ENCODE peak calls at places on chromosomes 11 and 22, in five cellular contexts. V is K562, S is HepG2, C is stomach, K is upper lobe of left lung. L is an unnamed sample.

GRCh38 chr11:113189909-113190667 is 124.3 kb upstream of the TTC12 start:
- DNase-seq in V (peak), S (no peak), C (no peak), K (no peak), L (no peak)

GRCh38 chr22:19431641-19432091 is at the start of gene HIRA:
- DNase-seq in V (peak), S (peak), C (peak), K (peak), L (peak)

GRCh38 chr11:81331611-81332205 is 1402.0 kb downstream of the FAM181B start:
- DNase-seq in V (no peak), S (no peak), C (no peak), K (no peak), L (no peak)

GRCh38 chr11:19344661-19345518 is 104.1 kb upstream of the E2F8 start:
- DNase-seq in V (no peak), S (no peak), C (peak), K (peak), L (no peak)

GRCh38 chr11:118914178-118914918 is 11.4 kb downstream of the BCL9L start:
- DNase-seq in V (no peak), S (peak), C (no peak), K (peak), L (no peak)

GRCh38 chr11:845872-846271 is 3.2 kb downstream of the TSPAN4 start:
- DNase-seq in V (no peak), S (no peak), C (no peak), K (no peak), L (no peak)

GRCh38 chr11:65258988-65259387 is 2.8 kb upstream of the POLA2 start:
- DNase-seq in V (no peak), S (no peak), C (no peak), K (no peak), L (no peak)

GRCh38 chr11:15229069-15229468 is 114.3 kb downstream of the INSC start:
- DNase-seq in V (no peak), S (no peak), C (no peak), K (no peak), L (no peak)

GRCh38 chr11:127454856-127455255 is 454.3 kb upstream of the KIRREL3 start:
- DNase-seq in V (no peak), S (no peak), C (no peak), K (no peak), L (no peak)

GRCh38 chr22:38628444-38628843 is 27.7 kb downstream of the FAM227A start:
- DNase-seq in V (no peak), S (no peak), C (no peak), K (no peak), L (no peak)

GRCh38 chr22:20965888-20966855 is 883 bp upstream of the AIFM3 start:
- DNase-seq in V (no peak), S (no peak), C (no peak), K (peak), L (no peak)

GRCh38 chr22:20964799-20965103 is 2.3 kb upstream of the AIFM3 start:
- DNase-seq in V (no peak), S (no peak), C (no peak), K (no peak), L (no peak)

GRCh38 chr22:20964090-20964798 is 2.8 kb upstream of the AIFM3 start:
- DNase-seq in V (no peak), S (no peak), C (no peak), K (no peak), L (no peak)

GRCh38 chr22:20966883-20967696 is at the start of gene AIFM3:
- DNase-seq in V (no peak), S (no peak), C (no peak), K (peak), L (no peak)

DNA sequence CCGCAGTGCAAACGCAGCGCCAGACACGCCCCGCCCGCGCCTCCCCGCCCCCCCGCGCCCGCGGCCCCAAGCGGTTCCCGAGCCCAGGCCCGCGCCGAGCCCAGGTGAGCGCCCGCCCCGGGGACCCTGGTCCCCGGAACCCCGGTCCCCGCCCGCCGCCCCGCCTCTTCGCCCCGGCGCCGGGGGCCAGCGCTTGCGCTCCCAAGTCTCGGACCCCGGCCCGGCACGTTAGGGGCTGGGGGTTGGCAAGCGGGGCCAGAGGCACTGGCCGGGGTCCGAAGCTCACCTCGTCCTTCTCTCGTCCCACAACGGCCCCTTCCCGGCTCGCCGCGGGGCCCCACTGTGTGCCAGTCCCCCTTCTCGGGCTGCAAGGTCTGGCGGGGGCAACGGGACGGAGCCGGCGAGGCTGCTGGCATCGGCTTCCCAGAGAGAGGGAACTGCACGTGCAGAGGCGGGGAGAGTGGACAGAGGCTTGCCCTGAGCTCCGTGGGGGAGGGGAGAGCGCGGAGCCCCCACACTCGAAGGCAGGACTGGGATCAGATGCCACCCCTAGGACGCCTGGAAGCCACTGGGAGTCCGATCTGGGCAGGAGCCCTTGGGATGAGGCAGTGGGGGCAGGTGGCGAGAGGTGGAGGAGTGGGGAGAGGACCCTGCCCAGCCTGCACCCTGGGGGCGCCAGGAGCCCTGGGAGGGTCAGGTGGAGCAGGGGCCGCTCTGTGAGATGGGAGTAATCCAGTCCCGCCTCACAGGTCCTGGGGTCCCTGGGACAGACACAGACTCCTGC is 1.8 kb upstream of the AIFM3 start:
- DNase-seq in V (peak), S (no peak), C (no peak), K (peak), L (no peak)
- H3K4me3 ChIP-seq in V (no peak), S (peak), C (peak), K (peak), L (peak)

DNA sequence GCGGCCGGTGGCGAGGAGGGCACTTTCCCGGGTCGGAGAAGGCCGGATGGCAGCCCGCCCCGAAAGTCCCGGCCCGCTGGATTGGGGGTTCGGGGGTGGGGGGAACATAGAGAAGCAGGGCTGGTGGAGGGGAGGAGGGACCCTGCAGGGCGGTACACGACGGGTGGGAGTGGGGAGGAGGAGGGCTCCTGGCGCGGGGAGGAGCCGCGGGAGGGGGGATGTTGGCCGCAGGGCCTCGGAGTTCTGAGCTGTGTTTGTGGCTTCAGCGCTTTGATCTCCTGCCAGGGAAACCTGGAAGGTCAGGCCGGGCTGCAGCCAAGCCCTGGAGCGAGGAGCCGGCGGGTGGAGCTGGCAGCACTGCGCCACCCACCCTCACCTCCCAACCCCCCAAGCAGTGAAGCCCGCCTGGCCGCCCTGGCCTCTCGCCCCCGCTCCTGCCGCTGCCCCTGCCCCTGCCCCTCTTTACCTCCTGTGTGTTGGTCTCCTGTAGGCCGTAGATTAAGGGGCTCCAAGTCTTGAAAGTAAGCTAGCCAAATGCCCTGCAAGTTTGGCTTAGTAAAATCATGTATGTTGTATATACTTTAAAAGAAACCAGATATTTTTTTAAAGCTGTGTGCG is 30.9 kb downstream of the C22orf31 start:
- DNase-seq in V (peak), S (peak), C (peak), K (peak), L (no peak)
- TF ChIP-seq POLR2AphosphoS5 in V (no peak), S (no peak), C (peak), K (peak), L (no peak)

GRCh38 chr11:69818243-69819108 is 740 bp downstream of the FGF3 start:
- DNase-seq in V (no peak), S (no peak), C (no peak), K (peak), L (no peak)
- H3K4me3 ChIP-seq in V (no peak), S (no peak), C (no peak), K (no peak), L (no peak)

GRCh38 chr11:23903044-23903704 is 593.7 kb upstream of the LUZP2 start:
- DNase-seq in V (no peak), S (peak), C (no peak), K (no peak), L (no peak)
- TF ChIP-seq POLR2AphosphoS5 in V (no peak), S (no peak), C (no peak), K (no peak), L (no peak)

GRCh38 chr11:77191429-77191822 is 63.4 kb downstream of the MYO7A start:
- DNase-seq in V (peak), S (no peak), C (no peak), K (peak), L (no peak)
- H3K4me3 ChIP-seq in V (peak), S (no peak), C (no peak), K (peak), L (peak)

DNA sequence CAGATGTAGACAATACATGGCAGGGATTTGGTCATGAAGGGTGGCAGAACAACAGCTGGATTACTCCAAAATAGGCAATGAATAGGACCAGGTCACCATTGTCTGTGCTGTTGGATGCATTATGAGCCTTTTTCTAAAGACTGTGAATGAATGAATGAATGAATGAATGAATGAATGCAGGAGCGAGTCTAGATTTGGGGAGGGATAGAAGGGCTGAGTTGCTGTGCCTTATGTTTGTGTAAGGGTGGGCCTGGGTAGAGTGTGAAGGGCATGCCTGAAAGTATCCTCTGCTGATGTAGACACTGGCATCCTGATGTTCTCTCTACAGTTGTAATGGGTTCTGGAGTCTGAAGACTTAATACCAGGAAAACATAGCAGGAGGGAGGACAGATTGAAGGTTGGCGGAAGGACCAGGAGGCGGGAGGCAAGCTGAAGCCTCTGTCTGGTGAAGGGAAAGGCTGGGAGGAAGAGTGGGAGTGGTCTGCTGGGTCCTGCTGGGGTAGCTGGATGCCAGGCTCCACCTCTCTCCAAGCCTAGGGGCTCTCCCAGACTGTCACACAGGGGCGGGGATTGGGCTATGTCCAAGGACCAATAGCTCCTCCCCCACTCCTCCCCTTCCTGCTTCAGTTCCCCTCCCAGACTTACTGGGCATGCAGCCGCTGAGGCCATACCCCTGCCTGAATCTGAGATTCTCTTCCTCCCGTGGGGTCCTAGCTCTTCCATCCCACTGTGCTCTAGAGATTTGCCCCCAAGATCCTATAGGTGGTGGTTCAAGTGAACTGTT is 4.8 kb downstream of the TRIM3 start:
- DNase-seq in V (peak), S (peak), C (peak), K (no peak), L (peak)
- TF ChIP-seq POLR2AphosphoS5 in V (no peak), S (peak), C (no peak), K (peak), L (no peak)